ENCODE peak calls at places on chromosomes 16 and 17, in nine cellular contexts. L is fibroblast of mammary gland; E is GM20000; M is mesothelial cell of epicardium; W is astrocyte of the cerebellum; N is uterus; C is CD8-positive, alpha-beta T cell; K is lung; Q is HFF-Myc. X is an unnamed sample.

GRCh38 chr17:65485388-65486299 is 75.8 kb downstream of the AXIN2 start:
- DNase-seq in L (peak; percentile 18), N (no peak), Q (no peak), C (no peak), E (no peak), K (peak; percentile 86), W (peak; percentile 49), M (no peak), X (no peak)

GRCh38 chr17:7632492-7632894 is 2.6 kb downstream of the SHBG start:
- DNase-seq in N (no peak), W (no peak), C (no peak), Q (no peak), M (no peak), K (no peak), E (peak; percentile 75), L (peak; percentile 65), X (no peak)

GRCh38 chr16:67170168-67170947 is at the start of gene NOL3:
- DNase-seq in M (no peak), W (no peak), L (peak; percentile 72), Q (no peak), C (no peak), N (peak; percentile 80), E (peak; percentile 88), K (peak; percentile 84), X (peak; percentile 48)

GRCh38 chr16:17266606-17267313 is 204.0 kb downstream of the XYLT1 start:
- DNase-seq in K (no peak), Q (no peak), N (no peak), C (no peak), L (no peak), W (no peak), M (no peak), E (no peak), X (no peak)

GRCh38 chr16:83623091-83623730 is 184.6 kb upstream of the HSBP1 start:
- DNase-seq in C (no peak), K (no peak), N (no peak), E (no peak), L (no peak), M (no peak), Q (no peak), W (no peak), X (no peak)

GRCh38 chr16:63928421-63928820 is 1193.4 kb downstream of the CDH11 start:
- DNase-seq in W (no peak), E (no peak), K (no peak), M (no peak), Q (no peak), N (no peak), C (no peak), L (no peak), X (no peak)

GRCh38 chr17:50283246-50283645 is 9.0 kb downstream of the TMEM92 start:
- DNase-seq in C (no peak), E (peak; percentile 37), M (no peak), Q (no peak), N (no peak), K (no peak), W (no peak), L (peak; percentile 39), X (no peak)

GRCh38 chr16:24539850-24540484 is 601 bp downstream of the RBBP6 start:
- DNase-seq in Q (no peak), N (peak; percentile 59), W (no peak), K (peak; percentile 61), L (no peak), E (no peak), M (peak; percentile 45), C (peak; percentile 51), X (peak; percentile 24)

GRCh38 chr17:17928422-17929386 is 43.5 kb downstream of the TOM1L2 start:
- DNase-seq in L (no peak), W (no peak), Q (no peak), C (no peak), K (no peak), E (no peak), N (peak; percentile 8), M (no peak), X (no peak)

GRCh38 chr17:39963826-39964225 is 1.0 kb downstream of the GSDMA start:
- DNase-seq in K (no peak), E (no peak), L (no peak), N (no peak), Q (no peak), M (no peak), C (peak; percentile 45), W (no peak), X (no peak)

GRCh38 chr17:76136276-76137025 is 4.6 kb downstream of the FOXJ1 start:
- DNase-seq in W (no peak), C (no peak), K (no peak), L (no peak), N (no peak), M (no peak), E (no peak), Q (no peak), X (no peak)

GRCh38 chr16:71288890-71289731 is at the start of gene CMTR2:
- DNase-seq in N (peak; percentile 93), K (peak; percentile 94), L (peak; percentile 95), M (peak; percentile 94), Q (peak; percentile 81), C (peak; percentile 84), E (peak; percentile 95), W (peak; percentile 90), X (peak; percentile 88)

GRCh38 chr16:27242868-27243590 is 25.5 kb downstream of the NSMCE1 start:
- DNase-seq in E (no peak), N (peak; percentile 42), W (peak; percentile 96), M (no peak), K (no peak), L (peak; percentile 96), Q (no peak), C (peak; percentile 40), X (no peak)

GRCh38 chr17:64262422-64263260 is at the start of gene TEX2:
- DNase-seq in K (peak; percentile 66), C (peak; percentile 67), E (peak; percentile 66), Q (no peak), W (no peak), M (peak; percentile 59), L (no peak), N (peak; percentile 36), X (peak; percentile 25)

GRCh38 chr17:6708357-6708961 is 4.7 kb downstream of the SLC13A5 start:
- DNase-seq in Q (no peak), W (no peak), C (no peak), K (no peak), E (no peak), M (no peak), L (no peak), N (no peak), X (no peak)

GRCh38 chr16:67936124-67936875 is at the start of gene PSMB10:
- DNase-seq in K (peak; percentile 52), C (peak; percentile 44), N (peak; percentile 56), Q (no peak), W (peak; percentile 45), L (peak; percentile 68), M (peak; percentile 60), E (peak; percentile 49), X (no peak)

GRCh38 chr16:56626685-56627084 is 1.1 kb downstream of the MT1E start:
- DNase-seq in M (no peak), C (no peak), Q (no peak), E (no peak), L (no peak), K (no peak), N (no peak), W (no peak), X (no peak)

GRCh38 chr17:53191878-53192277 is 630.8 kb upstream of the KIF2B start:
- DNase-seq in L (no peak), M (no peak), N (no peak), W (no peak), C (no peak), Q (no peak), K (no peak), E (no peak), X (no peak)

DNA sequence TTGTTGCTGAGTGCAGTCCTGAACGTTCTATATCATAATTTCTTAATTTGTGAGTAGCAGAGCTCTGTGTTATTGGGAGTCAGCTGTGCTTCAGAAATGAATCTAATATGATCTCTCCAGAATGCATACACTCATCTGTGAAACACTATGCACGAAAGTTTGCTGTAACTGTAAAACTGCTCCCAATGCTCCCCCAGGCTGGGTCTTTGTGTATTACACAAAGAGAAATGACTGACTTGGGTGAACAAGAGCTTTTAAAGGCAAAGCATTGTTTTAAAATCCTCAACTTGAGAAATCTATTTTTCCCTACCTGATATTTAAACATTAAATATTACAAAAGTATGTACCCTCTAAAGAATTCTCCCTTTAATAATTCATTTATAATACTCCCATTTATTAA is 636.7 kb upstream of the KIF2B start:
- DNase-seq in K (no peak), E (no peak), C (no peak), M (no peak), Q (no peak), N (no peak), W (no peak), L (no peak), X (no peak)
- TF ChIP-seq CTCF in K (no peak), E (no peak), C (no peak), M (no peak), Q (no peak), N (no peak), W (no peak), L (no peak), X (peak; percentile 24)

GRCh38 chr16:31033709-31034492 is 543 bp downstream of the STX4 start:
- DNase-seq in K (peak; percentile 91), Q (peak; percentile 39), W (peak; percentile 56), E (peak; percentile 95), C (peak; percentile 85), L (peak; percentile 75), M (peak; percentile 88), N (peak; percentile 89), X (peak; percentile 78)
- TF ChIP-seq CTCF in K (no peak), Q (no peak), W (no peak), E (no peak), C (no peak), L (no peak), M (no peak), N (no peak), X (no peak)

GRCh38 chr17:45234641-45235040 is 13.0 kb downstream of the FMNL1 start:
- DNase-seq in N (no peak), K (no peak), W (no peak), M (no peak), Q (no peak), E (no peak), L (no peak), C (peak; percentile 68), X (no peak)

GRCh38 chr17:45237686-45238085 is 16.0 kb downstream of the FMNL1 start:
- DNase-seq in Q (no peak), N (no peak), M (no peak), W (no peak), E (no peak), C (no peak), L (no peak), K (no peak), X (no peak)

GRCh38 chr17:45238155-45238774 is 16.6 kb downstream of the FMNL1 start:
- DNase-seq in C (no peak), W (no peak), N (no peak), M (no peak), L (no peak), E (no peak), Q (no peak), K (no peak), X (no peak)

GRCh38 chr17:45235071-45236001 is 13.7 kb downstream of the FMNL1 start:
- DNase-seq in E (peak; percentile 83), L (peak; percentile 82), Q (peak; percentile 43), C (peak; percentile 87), W (peak; percentile 53), M (peak; percentile 74), K (peak; percentile 69), N (peak; percentile 68), X (peak; percentile 87)

GRCh38 chr17:45236002-45236606 is 14.4 kb downstream of the FMNL1 start:
- DNase-seq in L (no peak), Q (no peak), W (no peak), E (no peak), K (no peak), N (no peak), C (no peak), M (no peak), X (no peak)
- TF ChIP-seq CTCF in L (no peak), Q (no peak), W (no peak), E (no peak), K (no peak), N (no peak), C (peak; percentile 9), M (peak; percentile 35), X (peak; percentile 22)

GRCh38 chr16:81779540-81780320 is 639 bp downstream of the PLCG2 start:
- DNase-seq in K (peak; percentile 51), M (no peak), C (no peak), W (no peak), E (no peak), N (no peak), Q (no peak), L (no peak), X (peak; percentile 13)
- TF ChIP-seq CTCF in K (no peak), M (no peak), C (no peak), W (no peak), E (no peak), N (no peak), Q (no peak), L (no peak), X (no peak)